ENCODE peak calls at places on chromosomes 5 and 9, in four cellular contexts. J, L, R and Q are unnamed samples.

GRCh38 chr5:33091571-33092363 is 349.0 kb upstream of the TARS1 start:
- DNase-seq in J (no peak), L (peak), R (no peak), Q (no peak)

GRCh38 chr9:112820886-112821285 is 69.8 kb downstream of the SLC46A2 start:
- DNase-seq in J (no peak), L (peak), R (no peak), Q (no peak)

GRCh38 chr5:173618927-173619519 is 2.6 kb upstream of the BOD1 start:
- DNase-seq in J (no peak), L (peak), R (no peak), Q (no peak)

GRCh38 chr9:20286969-20287368 is 335.3 kb downstream of the MLLT3 start:
- DNase-seq in J (no peak), L (no peak), R (no peak), Q (no peak)

GRCh38 chr9:16499866-16500265 is 370.6 kb downstream of the BNC2 start:
- DNase-seq in J (no peak), L (no peak), R (no peak), Q (no peak)

GRCh38 chr9:126582427-126582826 is 31.3 kb upstream of the LMX1B start:
- DNase-seq in J (peak), L (no peak), R (no peak), Q (no peak)

GRCh38 chr5:75337366-75338021 is 474 bp downstream of the HMGCR start:
- DNase-seq in J (peak), L (peak), R (no peak), Q (peak)

GRCh38 chr9:92648447-92649406 is 21.2 kb downstream of the IPPK start:
- DNase-seq in J (peak), L (no peak), R (peak), Q (peak)

GRCh38 chr5:9437741-9438240 is 108.1 kb downstream of the SEMA5A start:
- DNase-seq in J (no peak), L (peak), R (no peak), Q (no peak)

GRCh38 chr5:97131139-97131710 is 11.2 kb downstream of the LIX1 start:
- DNase-seq in J (no peak), L (peak), R (no peak), Q (no peak)

GRCh38 chr5:77138981-77139380 is 51.9 kb upstream of the ZBED3 start:
- DNase-seq in J (no peak), L (peak), R (no peak), Q (no peak)

GRCh38 chr9:123348317-123348992 is 7.5 kb upstream of the CRB2 start:
- DNase-seq in J (no peak), L (no peak), R (no peak), Q (no peak)

GRCh38 chr5:98709681-98710080 is 63.8 kb upstream of the RGMB start:
- DNase-seq in J (no peak), L (no peak), R (no peak), Q (no peak)

GRCh38 chr5:80195837-80196400 is 59.9 kb downstream of the SERINC5 start:
- DNase-seq in J (no peak), L (no peak), R (no peak), Q (no peak)

GRCh38 chr5:173028811-173029327 is 27.3 kb upstream of the CREBRF start:
- DNase-seq in J (no peak), L (no peak), R (no peak), Q (no peak)

GRCh38 chr5:131114754-131115153 is 50.3 kb downstream of the HINT1 start:
- DNase-seq in J (no peak), L (no peak), R (no peak), Q (no peak)

GRCh38 chr5:100616291-100616690 is 81.1 kb downstream of the FAM174A start:
- DNase-seq in J (no peak), L (no peak), R (no peak), Q (no peak)

DNA sequence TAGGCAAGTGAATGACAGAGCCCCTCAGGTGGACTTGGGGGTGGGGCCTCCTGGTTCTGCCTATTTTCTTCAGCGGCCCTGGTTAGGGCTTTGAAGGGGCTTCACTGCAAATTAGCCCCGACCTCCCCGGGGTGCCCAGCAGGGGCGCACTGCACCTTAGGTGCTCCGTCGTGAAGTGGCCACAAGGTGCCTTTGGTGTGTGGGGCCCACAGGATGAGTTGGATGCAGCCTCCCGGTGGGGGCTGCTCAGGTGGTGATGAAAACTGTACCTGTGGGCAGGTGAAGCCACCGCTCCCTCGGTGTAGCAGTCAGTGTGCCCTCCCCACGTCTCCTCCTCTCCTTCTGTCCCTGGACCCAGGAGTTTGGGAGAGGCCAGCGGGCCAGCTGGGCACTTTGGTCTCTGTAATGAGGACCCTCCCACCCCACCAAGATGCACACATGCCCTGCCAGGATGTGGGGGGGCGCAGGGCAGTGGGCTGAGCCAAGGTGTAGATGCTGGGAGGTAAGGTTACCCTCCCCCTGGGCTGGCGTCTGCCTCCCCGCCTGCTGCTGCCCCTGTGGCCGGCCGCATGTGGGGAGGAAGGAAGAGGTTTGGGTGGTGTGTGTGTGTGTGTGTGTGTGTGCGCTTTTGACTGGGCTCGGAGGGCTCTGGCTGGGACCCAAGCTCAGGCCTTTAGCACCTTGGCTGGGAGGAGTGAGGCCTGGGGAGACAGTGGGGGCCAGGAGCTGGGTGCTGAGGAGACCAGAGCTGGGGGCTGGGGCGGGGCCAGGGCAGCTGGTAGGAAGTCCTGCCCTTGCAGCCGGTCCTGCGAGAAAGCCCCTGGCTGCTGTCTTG is 55.6 kb downstream of the RXRA start:
- DNase-seq in J (no peak), L (peak), R (peak), Q (peak)
- TF ChIP-seq CTCF in J (no peak), L (no peak), R (peak), Q (no peak)

GRCh38 chr5:2747372-2748179 is 3.9 kb downstream of the IRX2 start:
- DNase-seq in J (no peak), L (no peak), R (no peak), Q (no peak)
- H3K4me3 ChIP-seq in J (no peak), L (peak), R (no peak), Q (no peak)

DNA sequence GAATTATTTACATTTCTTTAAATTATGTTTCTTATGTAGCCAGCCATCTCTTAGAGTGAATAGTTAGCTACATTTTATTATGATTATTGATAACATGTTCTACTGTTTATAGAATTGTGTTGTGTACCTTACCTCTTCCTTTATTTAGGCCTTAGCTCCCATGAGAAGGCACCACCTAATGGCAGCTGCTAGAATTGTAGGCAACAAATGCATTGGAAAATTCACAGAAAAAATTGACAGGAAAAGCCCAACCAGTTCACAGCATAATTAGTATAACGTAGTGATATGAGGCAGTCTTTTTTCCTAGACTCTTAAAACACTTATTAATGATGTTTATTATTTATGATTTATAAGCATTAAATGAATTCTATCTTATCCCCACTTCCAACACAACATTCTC is 175.8 kb downstream of the WDR70 start:
- DNase-seq in J (no peak), L (no peak), R (no peak), Q (no peak)
- TF ChIP-seq CTCF in J (no peak), L (peak), R (no peak), Q (no peak)

DNA sequence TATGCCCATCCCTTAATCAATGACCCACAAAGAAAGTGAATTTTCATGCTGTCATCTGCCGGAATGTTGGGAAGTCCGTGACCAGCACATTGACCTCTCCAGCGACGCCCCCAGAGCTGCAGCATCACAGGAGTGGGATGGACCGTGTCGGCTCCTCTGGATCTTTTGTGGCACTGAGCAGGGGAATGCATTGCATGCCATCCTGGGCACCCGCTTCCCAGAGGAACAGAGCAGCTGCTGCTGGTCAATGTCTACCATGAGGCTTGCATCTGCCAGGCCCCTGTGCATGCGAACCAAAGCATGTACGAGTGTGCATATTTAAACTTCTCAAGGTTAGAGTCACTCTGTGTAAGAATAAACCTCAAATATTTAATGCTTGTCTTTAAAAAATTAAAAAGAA is 414.8 kb downstream of the GADD45G start:
- DNase-seq in J (no peak), L (no peak), R (peak), Q (no peak)
- H3K4me3 ChIP-seq in J (no peak), L (no peak), R (no peak), Q (no peak)

GRCh38 chr9:116491219-116491618 is 195.9 kb upstream of the TRIM32 start:
- DNase-seq in J (no peak), L (no peak), R (no peak), Q (no peak)
- TF ChIP-seq CTCF in J (no peak), L (peak), R (no peak), Q (no peak)